ENCODE peak calls at places on chromosomes 11 and 22, in seven cellular contexts. X is neural crest cell, T is type B pancreatic cell, K is endothelial cell, W is cardiac muscle cell, U is tibial artery, Y is fibroblast of mammary gland. R is an unnamed sample.

GRCh38 chr11:8233691-8234424 is 29.8 kb downstream of the LMO1 start:
- DNase-seq in X (no peak), T (no peak), K (no peak), W (no peak), U (no peak), Y (peak; percentile 47), R (peak; percentile 68)

GRCh38 chr11:43760902-43761301 is 80.4 kb downstream of the HSD17B12 start:
- DNase-seq in X (no peak), T (no peak), K (no peak), W (no peak), U (no peak), Y (no peak), R (no peak)

GRCh38 chr11:134270250-134270714 is 5.9 kb upstream of the GLB1L3 start:
- DNase-seq in X (no peak), T (no peak), K (no peak), W (no peak), U (no peak), Y (no peak), R (no peak)

GRCh38 chr11:80843266-80843974 is 1402.6 kb upstream of the TENM4 start:
- DNase-seq in X (no peak), T (no peak), K (no peak), W (no peak), U (no peak), Y (no peak), R (no peak)

GRCh38 chr11:73195191-73196007 is 22.7 kb upstream of the P2RY2 start:
- DNase-seq in X (no peak), T (no peak), K (no peak), W (no peak), U (no peak), Y (no peak), R (no peak)

GRCh38 chr11:73982595-73982989 is at the start of gene UCP2:
- DNase-seq in X (peak; percentile 68), T (peak; percentile 78), K (peak; percentile 82), W (peak; percentile 92), U (peak; percentile 81), Y (no peak), R (peak; percentile 90)

GRCh38 chr11:119699227-119699626 is 29.8 kb downstream of the NECTIN1 start:
- DNase-seq in X (no peak), T (no peak), K (no peak), W (no peak), U (peak; percentile 48), Y (peak; percentile 57), R (no peak)

GRCh38 chr22:20400606-20401375 is 6.8 kb downstream of the ZNF74 start:
- DNase-seq in X (no peak), T (peak; percentile 56), K (no peak), W (no peak), U (no peak), Y (no peak), R (no peak)

GRCh38 chr11:43278302-43278956 is 33.4 kb upstream of the API5 start:
- DNase-seq in X (no peak), T (no peak), K (no peak), W (peak; percentile 19), U (no peak), Y (peak; percentile 18), R (no peak)

GRCh38 chr11:44779736-44780520 is 53.2 kb downstream of the TSPAN18 start:
- DNase-seq in X (no peak), T (no peak), K (no peak), W (no peak), U (no peak), Y (no peak), R (no peak)

GRCh38 chr11:77039491-77040400 is 5.5 kb downstream of the B3GNT6 start:
- DNase-seq in X (peak; percentile 57), T (no peak), K (peak; percentile 56), W (peak; percentile 59), U (no peak), Y (peak; percentile 42), R (no peak)

GRCh38 chr11:104795511-104796213 is 102.6 kb downstream of the CASP12 start:
- DNase-seq in X (no peak), T (no peak), K (no peak), W (no peak), U (no peak), Y (no peak), R (no peak)

GRCh38 chr11:111067994-111068393 is 177.5 kb upstream of the POU2AF2 start:
- DNase-seq in X (no peak), T (no peak), K (no peak), W (no peak), U (no peak), Y (no peak), R (no peak)

GRCh38 chr11:111064118-111064517 is 181.4 kb upstream of the POU2AF2 start:
- DNase-seq in X (no peak), T (no peak), K (no peak), W (no peak), U (no peak), Y (peak; percentile 47), R (no peak)

GRCh38 chr11:111063711-111064110 is 181.8 kb upstream of the POU2AF2 start:
- DNase-seq in X (no peak), T (no peak), K (no peak), W (no peak), U (no peak), Y (peak; percentile 19), R (no peak)

GRCh38 chr11:111066861-111067260 is 178.7 kb upstream of the POU2AF2 start:
- DNase-seq in X (no peak), T (no peak), K (no peak), W (no peak), U (no peak), Y (no peak), R (no peak)

DNA sequence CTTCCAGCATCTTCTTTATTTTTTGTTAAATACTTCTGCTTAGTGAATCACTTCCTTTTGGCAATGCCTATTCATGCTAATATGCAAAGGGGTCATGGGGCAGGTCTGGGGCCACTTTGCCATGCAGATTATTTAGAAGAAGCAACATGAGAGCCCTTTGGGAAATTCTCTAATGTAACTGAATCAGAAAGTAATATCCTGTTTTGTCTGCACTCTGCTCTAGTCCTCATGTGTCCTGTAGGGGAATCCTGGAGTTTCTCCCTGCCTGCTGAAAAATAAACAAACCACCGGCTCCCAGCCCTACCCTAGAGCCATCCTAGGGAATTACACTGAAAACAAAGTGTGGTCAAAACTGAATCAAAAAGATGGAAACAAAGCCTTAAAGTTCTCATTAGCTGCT is 176.4 kb upstream of the POU2AF2 start:
- DNase-seq in X (no peak), T (no peak), K (no peak), W (no peak), U (no peak), Y (peak; percentile 69), R (no peak)
- TF ChIP-seq CTCF in X (peak; percentile 31), T (peak; percentile 61), K (peak; percentile 24), W (peak; percentile 52), U (no peak), Y (peak; percentile 45), R (no peak)

DNA sequence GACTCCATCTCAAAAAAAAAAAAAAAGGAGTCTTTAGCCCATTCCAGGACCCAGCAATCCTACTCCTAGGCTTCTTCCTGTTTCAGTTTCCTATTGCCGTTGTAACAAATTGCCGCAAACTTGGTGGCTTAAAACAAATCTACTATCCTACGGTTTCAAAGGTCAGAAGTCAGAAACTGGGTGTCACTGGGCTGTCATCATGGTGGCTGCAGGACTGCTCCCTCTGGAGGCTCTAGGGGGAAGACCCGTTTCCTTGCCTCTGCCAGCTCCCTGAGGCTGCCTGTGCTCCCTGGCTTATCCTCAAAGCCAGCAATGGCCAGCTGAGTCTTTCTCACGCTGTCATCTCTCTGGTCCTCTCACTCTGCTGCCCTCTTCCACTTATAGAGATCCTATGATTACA is 8.7 kb upstream of the DAGLA start:
- DNase-seq in X (no peak), T (no peak), K (peak; percentile 39), W (peak; percentile 42), U (no peak), Y (no peak), R (peak; percentile 59)
- TF ChIP-seq CTCF in X (peak; percentile 52), T (peak; percentile 57), K (peak; percentile 44), W (peak; percentile 36), U (no peak), Y (peak; percentile 34), R (peak; percentile 37)

DNA sequence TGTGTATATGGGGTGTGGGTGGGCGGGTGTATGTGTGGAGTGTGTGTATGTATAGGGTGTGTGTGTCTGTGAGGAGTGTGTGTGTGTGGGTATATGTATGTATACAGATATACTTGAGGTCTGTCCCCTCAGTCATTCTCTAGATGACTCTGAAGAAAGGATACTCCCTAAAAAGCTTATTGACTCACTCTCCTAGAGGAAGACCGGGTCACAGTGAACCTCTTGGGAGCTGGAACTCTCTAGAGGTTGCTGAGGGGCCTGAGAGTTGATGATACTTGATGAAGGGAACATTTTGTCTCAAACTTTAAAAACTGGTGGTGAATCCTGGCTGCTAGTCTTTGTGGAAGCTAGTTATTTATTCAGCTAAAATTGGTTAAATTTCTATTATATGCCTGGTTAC is 15.1 kb downstream of the STX3 start:
- DNase-seq in X (no peak), T (no peak), K (no peak), W (no peak), U (no peak), Y (no peak), R (no peak)
- TF ChIP-seq CTCF in X (no peak), T (no peak), K (no peak), W (no peak), U (no peak), Y (no peak), R (no peak)

GRCh38 chr22:43268261-43268660 is 74.9 kb downstream of the SCUBE1 start:
- DNase-seq in X (no peak), T (no peak), K (no peak), W (no peak), U (no peak), Y (no peak), R (no peak)

GRCh38 chr22:43269325-43270040 is 73.7 kb downstream of the SCUBE1 start:
- DNase-seq in X (peak; percentile 35), T (no peak), K (no peak), W (no peak), U (no peak), Y (no peak), R (no peak)

GRCh38 chr22:43272301-43272700 is 70.9 kb downstream of the SCUBE1 start:
- DNase-seq in X (no peak), T (no peak), K (no peak), W (no peak), U (no peak), Y (no peak), R (no peak)

GRCh38 chr22:43270949-43271348 is 72.2 kb downstream of the SCUBE1 start:
- DNase-seq in X (no peak), T (no peak), K (no peak), W (no peak), U (no peak), Y (no peak), R (no peak)

GRCh38 chr22:43270314-43270908 is 72.8 kb downstream of the SCUBE1 start:
- DNase-seq in X (peak; percentile 31), T (no peak), K (peak; percentile 38), W (no peak), U (no peak), Y (no peak), R (no peak)
- TF ChIP-seq CTCF in X (no peak), T (peak; percentile 55), K (peak; percentile 11), W (peak; percentile 33), U (no peak), Y (no peak), R (peak; percentile 10)